ENCODE peak calls at places on chromosomes 1 and 21, in six cellular contexts. N is lung, V is body of pancreas, A is BE2C, G is transverse colon, Z is adipocyte. Q is an unnamed sample.
A peak's percentile ranks its signal among the peaks of the same experiment; 100 is the strongest.

GRCh38 chr21:43631411-43632107 is 27.7 kb downstream of the HSF2BP start:
- DNase-seq in N (no peak), V (no peak), A (no peak), G (no peak), Z (no peak), Q (no peak)

GRCh38 chr1:89525169-89525855 is 683 bp downstream of the LRRC8B start:
- DNase-seq in N (peak; percentile 65), V (peak; percentile 74), A (peak; percentile 21), G (no peak), Z (peak; percentile 34), Q (peak; percentile 67)

GRCh38 chr1:170487503-170487902 is 44.5 kb upstream of the GORAB start:
- DNase-seq in N (no peak), V (no peak), A (no peak), G (no peak), Z (no peak), Q (no peak)

GRCh38 chr1:173152585-173152984 is 54.5 kb downstream of the TNFSF4 start:
- DNase-seq in N (no peak), V (no peak), A (no peak), G (no peak), Z (no peak), Q (no peak)

GRCh38 chr1:240598201-240598600 is 13.8 kb downstream of the GREM2 start:
- DNase-seq in N (no peak), V (no peak), A (no peak), G (no peak), Z (no peak), Q (no peak)

GRCh38 chr1:200704991-200705390 is 33.7 kb upstream of the CAMSAP2 start:
- DNase-seq in N (no peak), V (no peak), A (no peak), G (no peak), Z (no peak), Q (no peak)

GRCh38 chr1:70156529-70157120 is 48.8 kb downstream of the LRRC40 start:
- DNase-seq in N (no peak), V (no peak), A (no peak), G (no peak), Z (no peak), Q (no peak)

GRCh38 chr1:183693521-183693920 is 40.4 kb upstream of the APOBEC4 start:
- DNase-seq in N (no peak), V (no peak), A (no peak), G (no peak), Z (no peak), Q (no peak)

GRCh38 chr1:53061859-53062714 is at the start of gene PODN:
- DNase-seq in N (no peak), V (peak; percentile 34), A (no peak), G (no peak), Z (peak; percentile 69), Q (no peak)

GRCh38 chr1:155329980-155330598 is 9.4 kb downstream of the RUSC1 start:
- DNase-seq in N (peak; percentile 58), V (no peak), A (no peak), G (no peak), Z (no peak), Q (no peak)

GRCh38 chr21:42745511-42746239 is 92.3 kb downstream of the PDE9A start:
- DNase-seq in N (no peak), V (no peak), A (no peak), G (no peak), Z (no peak), Q (no peak)

GRCh38 chr21:43740497-43741156 is 21.7 kb downstream of the PDXK start:
- DNase-seq in N (no peak), V (peak; percentile 77), A (peak; percentile 70), G (peak; percentile 56), Z (peak; percentile 44), Q (peak; percentile 77)

GRCh38 chr1:4481451-4481850 is 173.0 kb upstream of the AJAP1 start:
- DNase-seq in N (no peak), V (no peak), A (no peak), G (no peak), Z (no peak), Q (no peak)

GRCh38 chr1:85116856-85117255 is 68.6 kb upstream of the MCOLN3 start:
- DNase-seq in N (no peak), V (no peak), A (no peak), G (no peak), Z (no peak), Q (no peak)

GRCh38 chr21:34983680-34984086 is 65.4 kb downstream of the RUNX1 start:
- DNase-seq in N (no peak), V (no peak), A (no peak), G (no peak), Z (peak; percentile 27), Q (no peak)

GRCh38 chr1:165845992-165846748 is 18.8 kb downstream of the UCK2 start:
- DNase-seq in N (no peak), V (no peak), A (no peak), G (no peak), Z (no peak), Q (no peak)

DNA sequence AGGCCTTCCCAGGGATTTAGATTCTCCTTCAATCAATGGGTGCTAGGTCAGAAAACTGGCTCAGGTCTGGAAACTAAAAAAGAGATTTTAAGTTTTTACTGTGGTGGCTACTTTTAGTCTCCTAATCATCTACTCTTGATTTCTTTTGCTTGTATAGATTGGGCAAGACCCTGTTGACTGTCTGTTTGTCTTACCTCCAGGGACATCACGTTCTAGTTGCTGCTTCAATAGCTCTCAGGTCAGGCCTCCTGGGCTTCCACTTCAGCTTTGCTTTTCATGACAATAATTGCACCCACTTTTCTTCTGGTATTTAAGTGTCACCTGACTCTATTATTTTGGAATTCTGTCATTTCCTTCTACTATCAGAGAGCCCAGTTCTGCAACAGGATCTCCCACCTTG is 28.5 kb upstream of the CREG1 start:
- DNase-seq in N (no peak), V (no peak), A (no peak), G (no peak), Z (no peak), Q (no peak)
- H3K4me1 ChIP-seq in N (no peaks in the 10 kb centered on the region), V (no peaks in the 10 kb centered on the region), A (no peaks in the 10 kb centered on the region), G (no peaks in the 10 kb centered on the region), Z (no peaks in the 10 kb centered on the region), Q (no peaks in the 10 kb centered on the region)

GRCh38 chr1:234956821-234957329 is 171.8 kb downstream of the TOMM20 start:
- DNase-seq in N (no peak), V (peak; percentile 63), A (no peak), G (no peak), Z (no peak), Q (peak; percentile 41)
- H3K4me1 ChIP-seq in N (peaks cover 17% of the 10 kb centered on the region), V (peaks cover 74% of the 10 kb centered on the region), A (peaks cover 26% of the 10 kb centered on the region), G (peaks cover 37% of the 10 kb centered on the region), Z (peaks cover 47% of the 10 kb centered on the region), Q (peaks cover 10% of the 10 kb centered on the region)

GRCh38 chr1:149937779-149938178 is 1.1 kb upstream of the MTMR11 start:
- DNase-seq in N (no peak), V (no peak), A (no peak), G (no peak), Z (peak; percentile 24), Q (no peak)
- H3K4me1 ChIP-seq in N (peaks cover 22% of the 10 kb centered on the region), V (peaks cover 45% of the 10 kb centered on the region), A (peaks cover 10% of the 10 kb centered on the region), G (peaks cover 31% of the 10 kb centered on the region), Z (peaks cover 54% of the 10 kb centered on the region), Q (peaks cover 42% of the 10 kb centered on the region)

DNA sequence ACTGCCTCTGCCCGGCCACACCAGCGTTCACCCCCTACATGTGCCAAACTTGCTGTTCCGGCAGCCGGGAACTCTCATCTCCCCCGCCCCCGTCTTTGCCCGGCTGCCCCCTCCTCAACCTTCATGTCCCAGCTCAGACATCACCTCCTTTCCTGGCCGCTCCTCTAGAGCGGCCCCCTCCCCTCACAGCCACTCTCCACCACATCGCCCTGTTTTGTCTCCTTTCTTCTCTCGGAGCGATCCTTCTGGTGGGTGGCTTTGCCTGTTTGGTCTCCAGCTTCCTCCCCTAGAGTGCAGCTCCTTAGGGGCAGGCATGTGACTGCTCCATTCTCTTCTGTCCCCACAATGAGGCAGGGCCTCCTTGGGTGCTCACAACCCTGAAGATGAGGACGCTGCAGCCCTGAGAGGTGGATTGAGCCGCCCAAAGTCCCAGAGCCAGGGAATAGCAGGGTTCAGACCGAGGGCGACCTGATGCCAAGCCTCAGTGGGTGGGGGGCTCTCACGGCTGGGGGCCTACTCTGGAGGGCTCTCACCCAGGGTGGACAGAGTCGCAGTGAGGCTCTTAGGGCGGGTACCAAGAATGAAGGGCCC is 44.9 kb upstream of the ECE1 start:
- DNase-seq in N (no peak), V (no peak), A (no peak), G (no peak), Z (no peak), Q (no peak)
- H3K4me1 ChIP-seq in N (peaks cover 55% of the 10 kb centered on the region), V (peaks cover 96% of the 10 kb centered on the region), A (peaks cover 26% of the 10 kb centered on the region), G (peaks cover 81% of the 10 kb centered on the region), Z (peaks cover 75% of the 10 kb centered on the region), Q (peaks cover 10% of the 10 kb centered on the region)

DNA sequence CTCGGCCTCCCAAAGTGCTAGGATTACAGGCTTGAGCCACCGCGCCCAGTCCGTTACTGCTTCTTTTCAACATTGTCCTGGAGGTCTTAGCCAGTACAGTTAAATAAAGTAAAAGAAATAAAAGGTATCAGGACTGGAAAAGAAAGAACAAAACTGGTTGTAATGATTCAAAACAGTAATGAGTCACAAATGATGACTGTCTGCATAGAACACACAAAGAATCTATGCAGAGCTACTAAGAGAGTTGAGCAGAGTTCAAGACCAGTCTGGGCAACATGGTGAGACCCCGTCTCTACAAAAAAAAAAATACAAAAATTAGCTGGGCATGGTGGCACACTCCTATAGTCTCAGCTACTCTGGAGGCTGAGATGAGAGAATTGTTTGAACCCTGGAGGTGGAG is 23.4 kb downstream of the BCAR3 start:
- DNase-seq in N (no peak), V (no peak), A (no peak), G (no peak), Z (no peak), Q (no peak)
- H3K4me1 ChIP-seq in N (peaks cover 13% of the 10 kb centered on the region), V (no peaks in the 10 kb centered on the region), A (peaks cover 19% of the 10 kb centered on the region), G (no peaks in the 10 kb centered on the region), Z (peaks cover 32% of the 10 kb centered on the region), Q (no peaks in the 10 kb centered on the region)

GRCh38 chr1:157412308-157412707 is 140.0 kb downstream of the FCRL5 start:
- DNase-seq in N (no peak), V (no peak), A (no peak), G (no peak), Z (no peak), Q (no peak)
- H3K4me1 ChIP-seq in N (no peaks in the 10 kb centered on the region), V (no peaks in the 10 kb centered on the region), A (no peaks in the 10 kb centered on the region), G (no peaks in the 10 kb centered on the region), Z (no peaks in the 10 kb centered on the region), Q (no peaks in the 10 kb centered on the region)

GRCh38 chr1:38000529-38001453 is 4.5 kb downstream of the FHL3 start:
- DNase-seq in N (no peak), V (no peak), A (no peak), G (no peak), Z (peak; percentile 79), Q (no peak)
- H3K4me1 ChIP-seq in N (peaks cover 35% of the 10 kb centered on the region), V (peaks cover 41% of the 10 kb centered on the region), A (peaks cover 5% of the 10 kb centered on the region), G (peaks cover 38% of the 10 kb centered on the region), Z (peaks cover 51% of the 10 kb centered on the region), Q (no peaks in the 10 kb centered on the region)

GRCh38 chr1:115647919-115648597 is 6.3 kb downstream of the VANGL1 start:
- DNase-seq in N (no peak), V (no peak), A (no peak), G (no peak), Z (no peak), Q (no peak)
- H3K4me1 ChIP-seq in N (peaks cover 11% of the 10 kb centered on the region), V (peaks cover 63% of the 10 kb centered on the region), A (no peaks in the 10 kb centered on the region), G (peaks cover 29% of the 10 kb centered on the region), Z (peaks cover 16% of the 10 kb centered on the region), Q (peaks cover 75% of the 10 kb centered on the region)

GRCh38 chr1:153539395-153540093 is 1.2 kb downstream of the S100A5 start:
- DNase-seq in N (no peak), V (no peak), A (no peak), G (no peak), Z (no peak), Q (no peak)
- H3K4me1 ChIP-seq in N (peaks cover 27% of the 10 kb centered on the region), V (peaks cover 37% of the 10 kb centered on the region), A (peaks cover 37% of the 10 kb centered on the region), G (peaks cover 18% of the 10 kb centered on the region), Z (peaks cover 51% of the 10 kb centered on the region), Q (peaks cover 67% of the 10 kb centered on the region)

Q was measured in Peyer's patch.